ENCODE peak calls at places on chromosomes 5 and 9, in eight cellular contexts. N, K, E, S, G, B, O and A are unnamed samples.

GRCh38 chr9:87080512-87081225 is 133.4 kb upstream of the GAS1 start:
- DNase-seq in N (no peak), K (no peak), E (no peak), S (no peak), G (no peak), B (no peak), O (no peak), A (no peak)

GRCh38 chr9:129949821-129950220 is 93.2 kb downstream of the FNBP1 start:
- DNase-seq in N (no peak), K (no peak), E (no peak), S (no peak), G (no peak), B (no peak), O (no peak), A (no peak)

GRCh38 chr9:120841930-120842684 is 615 bp downstream of the PSMD5 start:
- DNase-seq in N (no peak), K (no peak), E (no peak), S (no peak), G (no peak), B (no peak), O (no peak), A (no peak)

GRCh38 chr5:10635861-10636350 is 72.0 kb downstream of the ANKRD33B start:
- DNase-seq in N (no peak), K (no peak), E (no peak), S (no peak), G (no peak), B (no peak), O (no peak), A (no peak)

GRCh38 chr9:105297442-105298097 is 53.1 kb downstream of the SLC44A1 start:
- DNase-seq in N (no peak), K (no peak), E (no peak), S (no peak), G (no peak), B (no peak), O (no peak), A (no peak)

GRCh38 chr5:163624466-163624865 is 119.0 kb downstream of the MAT2B start:
- DNase-seq in N (no peak), K (no peak), E (no peak), S (no peak), G (no peak), B (no peak), O (no peak), A (no peak)

GRCh38 chr5:143605403-143606005 is 202.0 kb upstream of the NR3C1 start:
- DNase-seq in N (no peak), K (peak), E (no peak), S (no peak), G (no peak), B (no peak), O (no peak), A (no peak)

GRCh38 chr5:102845041-102845440 is 89.9 kb downstream of the PAM start:
- DNase-seq in N (no peak), K (no peak), E (no peak), S (no peak), G (no peak), B (no peak), O (no peak), A (peak)

GRCh38 chr5:146675700-146676099 is 159.7 kb upstream of the GPR151 start:
- DNase-seq in N (no peak), K (no peak), E (no peak), S (no peak), G (no peak), B (no peak), O (no peak), A (no peak)

GRCh38 chr5:181114844-181115778 is 15.9 kb downstream of the OR2V1 start:
- DNase-seq in N (no peak), K (no peak), E (no peak), S (no peak), G (no peak), B (no peak), O (no peak), A (no peak)

GRCh38 chr5:17425385-17426070 is 72.5 kb upstream of the TAF11L2 start:
- DNase-seq in N (no peak), K (no peak), E (no peak), S (no peak), G (no peak), B (no peak), O (no peak), A (no peak)